ENCODE peak calls at places on chromosome 5, in eight cellular contexts. One of them, this sample, is unnamed.

GRCh38 chr5:32753051-32753450 is 41.9 kb downstream of the NPR3 start:
- DNase-seq in HFFc6: peak; percentile 47
- DNase-seq in NCI-H69: no peak
- DNase-seq in aorta: no peak
- DNase-seq in transverse colon: no peak
- DNase-seq in DMS 273 treated with DMSO at 0.1 percent for 48 hours: no peak
- DNase-seq in PC-9: no peak
- DNase-seq in HS-5: peak; percentile 69
- DNase-seq in this sample: no peak

GRCh38 chr5:158978061-158978745 is 121.5 kb downstream of the EBF1 start:
- DNase-seq in transverse colon: no peak
- DNase-seq in HS-5: no peak
- DNase-seq in HFFc6: no peak
- DNase-seq in DMS 273 treated with DMSO at 0.1 percent for 48 hours: no peak
- DNase-seq in NCI-H69: no peak
- DNase-seq in PC-9: no peak
- DNase-seq in aorta: no peak
- DNase-seq in this sample: no peak

GRCh38 chr5:9947231-9947693 is 302.4 kb downstream of the ATPSCKMT start:
- DNase-seq in aorta: no peak
- DNase-seq in DMS 273 treated with DMSO at 0.1 percent for 48 hours: no peak
- DNase-seq in NCI-H69: no peak
- DNase-seq in HS-5: no peak
- DNase-seq in PC-9: no peak
- DNase-seq in transverse colon: no peak
- DNase-seq in HFFc6: no peak
- DNase-seq in this sample: peak; percentile 69

GRCh38 chr5:31469886-31470285 is 62.0 kb downstream of the DROSHA start:
- DNase-seq in NCI-H69: no peak
- DNase-seq in HFFc6: no peak
- DNase-seq in HS-5: no peak
- DNase-seq in transverse colon: no peak
- DNase-seq in DMS 273 treated with DMSO at 0.1 percent for 48 hours: no peak
- DNase-seq in aorta: no peak
- DNase-seq in PC-9: no peak
- DNase-seq in this sample: no peak

GRCh38 chr5:67679184-67679855 is 482.7 kb upstream of the CD180 start:
- DNase-seq in DMS 273 treated with DMSO at 0.1 percent for 48 hours: peak; percentile 72
- DNase-seq in HFFc6: no peak
- DNase-seq in transverse colon: no peak
- DNase-seq in PC-9: no peak
- DNase-seq in HS-5: no peak
- DNase-seq in aorta: no peak
- DNase-seq in NCI-H69: peak; percentile 62
- DNase-seq in this sample: no peak

GRCh38 chr5:56493751-56494150 is 260.6 kb upstream of the ANKRD55 start:
- DNase-seq in PC-9: no peak
- DNase-seq in HS-5: no peak
- DNase-seq in transverse colon: no peak
- DNase-seq in aorta: no peak
- DNase-seq in NCI-H69: no peak
- DNase-seq in HFFc6: no peak
- DNase-seq in DMS 273 treated with DMSO at 0.1 percent for 48 hours: no peak
- DNase-seq in this sample: no peak

GRCh38 chr5:143733635-143734341 is 78.2 kb upstream of the HMHB1 start:
- DNase-seq in PC-9: no peak
- DNase-seq in NCI-H69: no peak
- DNase-seq in transverse colon: no peak
- DNase-seq in HS-5: no peak
- DNase-seq in aorta: no peak
- DNase-seq in HFFc6: peak; percentile 28
- DNase-seq in DMS 273 treated with DMSO at 0.1 percent for 48 hours: no peak
- DNase-seq in this sample: no peak

GRCh38 chr5:78956901-78957300 is 28.2 kb downstream of the ARSB start:
- DNase-seq in aorta: no peak
- DNase-seq in DMS 273 treated with DMSO at 0.1 percent for 48 hours: no peak
- DNase-seq in NCI-H69: no peak
- DNase-seq in HFFc6: no peak
- DNase-seq in transverse colon: no peak
- DNase-seq in HS-5: no peak
- DNase-seq in PC-9: no peak
- DNase-seq in this sample: no peak

GRCh38 chr5:170254056-170254455 is 21.3 kb downstream of the C5orf58 start:
- DNase-seq in transverse colon: no peak
- DNase-seq in PC-9: no peak
- DNase-seq in DMS 273 treated with DMSO at 0.1 percent for 48 hours: no peak
- DNase-seq in aorta: no peak
- DNase-seq in NCI-H69: peak; percentile 42
- DNase-seq in HS-5: no peak
- DNase-seq in HFFc6: no peak
- DNase-seq in this sample: no peak

GRCh38 chr5:67244345-67244793 is 47.8 kb upstream of the CD180 start:
- DNase-seq in NCI-H69: peak; percentile 87
- DNase-seq in aorta: no peak
- DNase-seq in PC-9: no peak
- DNase-seq in HS-5: no peak
- DNase-seq in DMS 273 treated with DMSO at 0.1 percent for 48 hours: no peak
- DNase-seq in transverse colon: no peak
- DNase-seq in HFFc6: no peak
- DNase-seq in this sample: peak; percentile 24

GRCh38 chr5:158682631-158683030 is 417.1 kb downstream of the EBF1 start:
- DNase-seq in transverse colon: no peak
- DNase-seq in PC-9: no peak
- DNase-seq in HS-5: no peak
- DNase-seq in HFFc6: no peak
- DNase-seq in DMS 273 treated with DMSO at 0.1 percent for 48 hours: no peak
- DNase-seq in NCI-H69: no peak
- DNase-seq in aorta: no peak
- DNase-seq in this sample: no peak

GRCh38 chr5:149628221-149628620 is 46.9 kb downstream of the ARHGEF37 start:
- DNase-seq in NCI-H69: peak; percentile 79
- DNase-seq in HFFc6: no peak
- DNase-seq in PC-9: no peak
- DNase-seq in transverse colon: peak; percentile 33
- DNase-seq in HS-5: no peak
- DNase-seq in DMS 273 treated with DMSO at 0.1 percent for 48 hours: no peak
- DNase-seq in aorta: no peak
- DNase-seq in this sample: no peak

GRCh38 chr5:137316346-137316736 is 182.8 kb downstream of the SPOCK1 start:
- DNase-seq in NCI-H69: no peak
- DNase-seq in aorta: no peak
- DNase-seq in DMS 273 treated with DMSO at 0.1 percent for 48 hours: no peak
- DNase-seq in HFFc6: peak; percentile 17
- DNase-seq in HS-5: no peak
- DNase-seq in transverse colon: no peak
- DNase-seq in PC-9: no peak
- DNase-seq in this sample: no peak

GRCh38 chr5:53069626-53070025 is 39.9 kb downstream of the MOCS2 start:
- DNase-seq in aorta: no peak
- DNase-seq in HS-5: peak; percentile 85
- DNase-seq in DMS 273 treated with DMSO at 0.1 percent for 48 hours: no peak
- DNase-seq in transverse colon: no peak
- DNase-seq in PC-9: no peak
- DNase-seq in HFFc6: peak; percentile 94
- DNase-seq in NCI-H69: peak; percentile 76
- DNase-seq in this sample: no peak

GRCh38 chr5:123512631-123513461 is 869 bp downstream of the CSNK1G3 start:
- DNase-seq in aorta: peak; percentile 86
- DNase-seq in NCI-H69: peak; percentile 81
- DNase-seq in HFFc6: no peak
- DNase-seq in HS-5: no peak
- DNase-seq in DMS 273 treated with DMSO at 0.1 percent for 48 hours: no peak
- DNase-seq in transverse colon: peak; percentile 43
- DNase-seq in PC-9: peak; percentile 10
- DNase-seq in this sample: peak; percentile 83

GRCh38 chr5:141330299-141331080 is at the start of gene PCDHGA1:
- DNase-seq in transverse colon: no peak
- DNase-seq in aorta: no peak
- DNase-seq in HS-5: peak; percentile 2
- DNase-seq in NCI-H69: peak; percentile 61
- DNase-seq in HFFc6: peak; percentile 52
- DNase-seq in DMS 273 treated with DMSO at 0.1 percent for 48 hours: peak; percentile 41
- DNase-seq in PC-9: peak; percentile 35
- DNase-seq in this sample: peak; percentile 38

GRCh38 chr5:56465757-56466127 is 232.6 kb upstream of the ANKRD55 start:
- DNase-seq in aorta: no peak
- DNase-seq in NCI-H69: no peak
- DNase-seq in transverse colon: no peak
- DNase-seq in PC-9: no peak
- DNase-seq in HFFc6: no peak
- DNase-seq in HS-5: no peak
- DNase-seq in DMS 273 treated with DMSO at 0.1 percent for 48 hours: no peak
- DNase-seq in this sample: no peak

GRCh38 chr5:125894383-125894782 is 528.8 kb upstream of the GRAMD2B start:
- DNase-seq in DMS 273 treated with DMSO at 0.1 percent for 48 hours: no peak
- DNase-seq in HS-5: no peak
- DNase-seq in aorta: no peak
- DNase-seq in PC-9: no peak
- DNase-seq in HFFc6: no peak
- DNase-seq in NCI-H69: no peak
- DNase-seq in transverse colon: no peak
- DNase-seq in this sample: no peak

GRCh38 chr5:130052752-130053151 is 148.5 kb downstream of the CHSY3 start:
- DNase-seq in aorta: no peak
- DNase-seq in HS-5: no peak
- DNase-seq in PC-9: no peak
- DNase-seq in DMS 273 treated with DMSO at 0.1 percent for 48 hours: no peak
- DNase-seq in HFFc6: no peak
- DNase-seq in NCI-H69: no peak
- DNase-seq in transverse colon: no peak
- DNase-seq in this sample: no peak

GRCh38 chr5:173663810-173664526 is 47.5 kb upstream of the BOD1 start:
- DNase-seq in transverse colon: no peak
- DNase-seq in DMS 273 treated with DMSO at 0.1 percent for 48 hours: no peak
- DNase-seq in aorta: no peak
- DNase-seq in HFFc6: no peak
- DNase-seq in HS-5: no peak
- DNase-seq in NCI-H69: peak; percentile 53
- DNase-seq in PC-9: no peak
- DNase-seq in this sample: peak; percentile 75

GRCh38 chr5:159452480-159453167 is 122.3 kb upstream of the IL12B start:
- DNase-seq in aorta: no peak
- DNase-seq in DMS 273 treated with DMSO at 0.1 percent for 48 hours: no peak
- DNase-seq in PC-9: no peak
- DNase-seq in HFFc6: no peak
- DNase-seq in NCI-H69: no peak
- DNase-seq in HS-5: no peak
- DNase-seq in transverse colon: no peak
- DNase-seq in this sample: peak; percentile 51

GRCh38 chr5:156686816-156687215 is 163.3 kb upstream of the PPP1R2B start:
- DNase-seq in NCI-H69: peak; percentile 72
- DNase-seq in HS-5: no peak
- DNase-seq in PC-9: no peak
- DNase-seq in aorta: no peak
- DNase-seq in DMS 273 treated with DMSO at 0.1 percent for 48 hours: no peak
- DNase-seq in transverse colon: no peak
- DNase-seq in HFFc6: no peak
- DNase-seq in this sample: peak; percentile 93

GRCh38 chr5:170397059-170397458 is 7.9 kb upstream of the KCNMB1 start:
- DNase-seq in HFFc6: no peak
- DNase-seq in aorta: no peak
- DNase-seq in HS-5: no peak
- DNase-seq in NCI-H69: no peak
- DNase-seq in DMS 273 treated with DMSO at 0.1 percent for 48 hours: no peak
- DNase-seq in transverse colon: no peak
- DNase-seq in PC-9: no peak
- DNase-seq in this sample: peak; percentile 34

GRCh38 chr5:5270958-5271605 is 131.0 kb downstream of the ADAMTS16 start:
- DNase-seq in PC-9: peak; percentile 100
- DNase-seq in transverse colon: peak; percentile 14
- DNase-seq in DMS 273 treated with DMSO at 0.1 percent for 48 hours: no peak
- DNase-seq in aorta: peak; percentile 83
- DNase-seq in HFFc6: peak; percentile 65
- DNase-seq in NCI-H69: peak; percentile 36
- DNase-seq in HS-5: peak; percentile 85
- DNase-seq in this sample: peak; percentile 83

GRCh38 chr5:1155191-1156032 is 43.5 kb upstream of the SLC12A7 start:
- DNase-seq in aorta: peak; percentile 71
- DNase-seq in transverse colon: no peak
- DNase-seq in NCI-H69: no peak
- DNase-seq in DMS 273 treated with DMSO at 0.1 percent for 48 hours: no peak
- DNase-seq in PC-9: no peak
- DNase-seq in HFFc6: no peak
- DNase-seq in HS-5: no peak
- DNase-seq in this sample: no peak

GRCh38 chr5:999724-1000123 is 8.9 kb upstream of the NKD2 start:
- DNase-seq in NCI-H69: no peak
- DNase-seq in HS-5: no peak
- DNase-seq in HFFc6: no peak
- DNase-seq in aorta: peak; percentile 20
- DNase-seq in DMS 273 treated with DMSO at 0.1 percent for 48 hours: no peak
- DNase-seq in PC-9: no peak
- DNase-seq in transverse colon: no peak
- DNase-seq in this sample: no peak

GRCh38 chr5:22908129-22908528 is 55.0 kb upstream of the CDH12 start:
- DNase-seq in NCI-H69: no peak
- DNase-seq in HS-5: peak; percentile 64
- DNase-seq in PC-9: no peak
- DNase-seq in HFFc6: no peak
- DNase-seq in transverse colon: no peak
- DNase-seq in aorta: no peak
- DNase-seq in DMS 273 treated with DMSO at 0.1 percent for 48 hours: no peak
- DNase-seq in this sample: no peak